ENCODE peak calls at places on chromosome 11, in five cellular contexts. W, K, P, V and F are unnamed samples.

GRCh38 chr11:46876471-46876870 is 30.4 kb upstream of the CKAP5 start:
- DNase-seq in P (no peak), W (no peak), K (no peak), V (no peak), F (no peak)

GRCh38 chr11:73163638-73164174 is 21.6 kb upstream of the FCHSD2 start:
- DNase-seq in K (no peak), W (no peak), V (no peak), P (no peak), F (no peak)

GRCh38 chr11:74681686-74682651 is 49.3 kb downstream of the CHRDL2 start:
- DNase-seq in K (no peak), P (no peak), W (no peak), V (peak; percentile 37), F (no peak)

GRCh38 chr11:57800444-57801184 is 39.0 kb downstream of the CTNND1 start:
- DNase-seq in K (no peak), W (peak; percentile 11), V (peak; percentile 76), P (no peak), F (peak; percentile 15)

GRCh38 chr11:126485986-126486635 is 130.6 kb downstream of the ST3GAL4 start:
- DNase-seq in V (no peak), K (no peak), P (no peak), W (no peak), F (no peak)

GRCh38 chr11:80285076-80285790 is 844.4 kb upstream of the TENM4 start:
- DNase-seq in V (no peak), K (no peak), P (no peak), W (no peak), F (no peak)

GRCh38 chr11:1165256-1166041 is 7.7 kb downstream of the MUC5AC start:
- DNase-seq in P (no peak), W (no peak), K (no peak), V (peak; percentile 38), F (no peak)

GRCh38 chr11:33266418-33267215 is 9.4 kb downstream of the HIPK3 start:
- DNase-seq in K (no peak), W (no peak), P (no peak), V (no peak), F (no peak)

GRCh38 chr11:103536335-103536722 is 427.1 kb downstream of the DYNC2H1 start:
- DNase-seq in K (no peak), P (no peak), W (no peak), V (no peak), F (peak; percentile 77)